ENCODE peak calls at places on chromosome 20, in eight cellular contexts. E is activated CD4-positive, CD25-positive, alpha-beta regulatory T cell treated with anti-CD3 and anti-CD28 coated beads, Interleukin-2, amount 50 U/mL, for 16 hours; G is T-helper 1 cell; A is cardiac muscle cell; O is ascending aorta; S is stimulated activated CD4-positive, alpha-beta T cell treated with anti-CD3 and anti-CD28 coated beads, Interleukin-4, amount 100 ng/mL, for 1 hour; F is left lobe of liver; H is GM04504. B is an unnamed sample.

GRCh38 chr20:40452758-40453157 is 236.3 kb downstream of the MAFB start:
- DNase-seq in O (no peak), H (no peak), A (no peak), E (no peak), F (no peak), S (no peak), G (no peak), B (no peak)

GRCh38 chr20:32479697-32480140 is 105.4 kb downstream of the NOL4L start:
- DNase-seq in S (no peak), A (no peak), H (no peak), G (no peak), E (no peak), F (no peak), O (no peak), B (no peak)

GRCh38 chr20:57715268-57715904 is 5.6 kb upstream of the PMEPA1 start:
- DNase-seq in E (no peak), S (no peak), G (no peak), A (no peak), O (no peak), H (no peak), F (no peak), B (no peak)

GRCh38 chr20:3876676-3877075 is 12.5 kb upstream of the PANK2 start:
- DNase-seq in H (no peak), F (no peak), O (no peak), G (no peak), A (no peak), E (no peak), S (no peak), B (no peak)

GRCh38 chr20:17749979-17750721 is 50.4 kb downstream of the BANF2 start:
- DNase-seq in H (no peak), G (no peak), A (no peak), F (peak; percentile 63), S (no peak), O (no peak), E (no peak), B (no peak)

GRCh38 chr20:49583669-49584417 is 15.9 kb upstream of the PTGIS start:
- DNase-seq in A (peak; percentile 32), G (no peak), F (peak; percentile 94), H (no peak), S (no peak), E (no peak), O (peak; percentile 78), B (no peak)

GRCh38 chr20:6870559-6870958 is 103.1 kb downstream of the BMP2 start:
- DNase-seq in F (no peak), S (no peak), H (no peak), O (no peak), E (no peak), A (no peak), G (no peak), B (no peak)

GRCh38 chr20:11687546-11688292 is 230.0 kb upstream of the BTBD3 start:
- DNase-seq in G (no peak), F (no peak), A (no peak), H (no peak), E (no peak), S (no peak), O (no peak), B (no peak)

GRCh38 chr20:59820204-59821041 is 113.0 kb downstream of the SYCP2 start:
- DNase-seq in H (no peak), F (no peak), A (no peak), S (no peak), G (no peak), E (no peak), O (no peak), B (no peak)

GRCh38 chr20:2768632-2769015 is 31.8 kb downstream of the CPXM1 start:
- DNase-seq in G (no peak), S (no peak), F (no peak), E (no peak), H (no peak), A (no peak), O (no peak), B (no peak)